ENCODE peak calls at places on chromosomes 1 and 21, in six cellular contexts. C is GM04503; G is NCI-H345; X is GM23248; E is stimulated activated CD4-positive, alpha-beta T cell treated with anti-CD3 and anti-CD28 coated beads, TNF-alpha, amount 100 ng/mL, for 1 hour; N is uterus. Q is an unnamed sample.

GRCh38 chr1:36109041-36109679 is 15.9 kb downstream of the COL8A2 start:
- DNase-seq in C (no peak), G (no peak), X (peak; percentile 90), E (no peak), N (no peak), Q (peak; percentile 78)

GRCh38 chr1:86957206-86957605 is 42.8 kb downstream of the HS2ST1 start:
- DNase-seq in C (no peak), G (no peak), X (no peak), E (no peak), N (no peak), Q (peak; percentile 35)

GRCh38 chr1:160053548-160054365 is 16.2 kb downstream of the KCNJ10 start:
- DNase-seq in C (no peak), G (no peak), X (no peak), E (no peak), N (no peak), Q (no peak)

GRCh38 chr1:236018885-236019453 is 45.9 kb downstream of the NID1 start:
- DNase-seq in C (no peak), G (no peak), X (peak; percentile 77), E (no peak), N (peak; percentile 90), Q (peak; percentile 36)

GRCh38 chr1:8562881-8563865 is 245.3 kb downstream of the SLC45A1 start:
- DNase-seq in C (no peak), G (no peak), X (peak; percentile 73), E (no peak), N (no peak), Q (peak; percentile 54)

GRCh38 chr21:25103500-25104207 is 503.6 kb downstream of the MRPL39 start:
- DNase-seq in C (no peak), G (no peak), X (no peak), E (no peak), N (no peak), Q (peak; percentile 35)

GRCh38 chr1:2489615-2490014 is 13.5 kb downstream of the PLCH2 start:
- DNase-seq in C (no peak), G (no peak), X (no peak), E (no peak), N (no peak), Q (no peak)

GRCh38 chr1:40039245-40039756 is 1.2 kb upstream of the CAP1 start:
- DNase-seq in C (no peak), G (peak; percentile 58), X (no peak), E (no peak), N (no peak), Q (peak; percentile 37)

GRCh38 chr21:45454081-45454923 is 49.3 kb downstream of the COL18A1 start:
- DNase-seq in C (no peak), G (no peak), X (peak; percentile 38), E (no peak), N (no peak), Q (no peak)

GRCh38 chr1:90132306-90132705 is 137.4 kb downstream of the ZNF326 start:
- DNase-seq in C (no peak), G (no peak), X (no peak), E (no peak), N (no peak), Q (no peak)

GRCh38 chr21:35940074-35940927 is 120.0 kb downstream of the SETD4 start:
- DNase-seq in C (peak; percentile 31), G (peak; percentile 88), X (peak; percentile 88), E (no peak), N (peak; percentile 35), Q (peak; percentile 81)

GRCh38 chr1:181062800-181063428 is 25.6 kb upstream of the IER5 start:
- DNase-seq in C (peak; percentile 57), G (no peak), X (peak; percentile 89), E (no peak), N (no peak), Q (peak; percentile 66)

GRCh38 chr1:32266926-32267645 is 16.0 kb downstream of the LCK start:
- DNase-seq in C (no peak), G (no peak), X (peak; percentile 42), E (no peak), N (no peak), Q (peak; percentile 84)

GRCh38 chr1:3359346-3360157 is 94.9 kb upstream of the ARHGEF16 start:
- DNase-seq in C (no peak), G (peak; percentile 80), X (no peak), E (no peak), N (no peak), Q (no peak)

GRCh38 chr1:201481004-201481380 is 12.0 kb upstream of the PHLDA3 start:
- DNase-seq in C (no peak), G (no peak), X (no peak), E (no peak), N (no peak), Q (no peak)

GRCh38 chr1:231630558-231631205 is 4.1 kb downstream of the DISC1 start:
- DNase-seq in C (peak; percentile 73), G (no peak), X (peak; percentile 64), E (no peak), N (no peak), Q (peak; percentile 77)

GRCh38 chr1:225766967-225767413 is 10.6 kb upstream of the SRP9 start:
- DNase-seq in C (peak; percentile 93), G (no peak), X (peak; percentile 97), E (no peak), N (peak; percentile 76), Q (peak; percentile 90)

GRCh38 chr1:42335809-42336518 is 929 bp upstream of the FOXJ3 start:
- DNase-seq in C (peak; percentile 27), G (peak; percentile 84), X (peak; percentile 91), E (no peak), N (no peak), Q (peak; percentile 45)

GRCh38 chr1:183097438-183098051 is 74.3 kb downstream of the LAMC1 start:
- DNase-seq in C (no peak), G (peak; percentile 19), X (peak; percentile 80), E (no peak), N (no peak), Q (peak; percentile 94)

GRCh38 chr1:19086176-19086875 is 123.7 kb downstream of the UBR4 start:
- DNase-seq in C (no peak), G (no peak), X (no peak), E (no peak), N (no peak), Q (no peak)

GRCh38 chr1:80988896-80989295 is 811.8 kb upstream of the ADGRL2 start:
- DNase-seq in C (no peak), G (no peak), X (no peak), E (no peak), N (no peak), Q (no peak)

GRCh38 chr1:154759196-154759595 is 110.9 kb downstream of the KCNN3 start:
- DNase-seq in C (no peak), G (no peak), X (no peak), E (no peak), N (peak; percentile 12), Q (no peak)

GRCh38 chr1:43549921-43550597 is 19.4 kb downstream of the PTPRF start:
- DNase-seq in C (no peak), G (peak; percentile 95), X (no peak), E (no peak), N (peak; percentile 75), Q (no peak)

GRCh38 chr1:244862354-244862698 is 2.0 kb downstream of the HNRNPU start:
- DNase-seq in C (no peak), G (no peak), X (peak; percentile 49), E (no peak), N (no peak), Q (no peak)

GRCh38 chr1:47837046-47837830 is 159.9 kb downstream of the TRABD2B start:
- DNase-seq in C (no peak), G (no peak), X (no peak), E (no peak), N (no peak), Q (no peak)

GRCh38 chr21:44710294-44710665 is 1.1 kb downstream of the TSPEAR start:
- DNase-seq in C (no peak), G (peak; percentile 74), X (no peak), E (no peak), N (peak; percentile 1), Q (no peak)

GRCh38 chr1:71049951-71050598 is 2.5 kb upstream of the PTGER3 start:
- DNase-seq in C (no peak), G (peak; percentile 72), X (peak; percentile 75), E (no peak), N (no peak), Q (peak; percentile 72)

GRCh38 chr1:218565333-218565732 is 220.2 kb downstream of the TGFB2 start:
- DNase-seq in C (no peak), G (peak; percentile 40), X (no peak), E (no peak), N (no peak), Q (no peak)

GRCh38 chr1:228097333-228098081 is 5.6 kb downstream of the C1orf35 start:
- DNase-seq in C (no peak), G (no peak), X (no peak), E (no peak), N (no peak), Q (no peak)

GRCh38 chr1:53077599-53077965 is 15.6 kb downstream of the PODN start:
- DNase-seq in C (no peak), G (no peak), X (no peak), E (no peak), N (no peak), Q (no peak)

GRCh38 chr1:43688594-43689000 is 18.7 kb upstream of the ST3GAL3 start:
- DNase-seq in C (peak; percentile 88), G (no peak), X (peak; percentile 89), E (no peak), N (no peak), Q (peak; percentile 94)

Q was measured in IMR-90.